ENCODE peak calls at places on chromosomes 7 and 10, in nine cellular contexts. U is C1 segment of cervical spinal cord; G is testis; L is IMR-90; W is GM03348; Y is T-helper 2 cell; E is stimulated activated CD8-positive, alpha-beta memory T cell treated with anti-CD3 and anti-CD28 coated beads, Interleukin-15, amount 100 ng/mL, for 24 hours; O is ecto neural progenitor cell; N is foreskin fibroblast. M is an unnamed sample.

GRCh38 chr7:56219017-56219416 is 102.8 kb upstream of the NUPR2 start:
- DNase-seq in U (no peak), N (no peak), Y (no peak), E (no peak), G (no peak), W (no peak), O (no peak), L (no peak), M (no peak)

GRCh38 chr7:102063736-102064135 is 222.9 kb upstream of the SH2B2 start:
- DNase-seq in Y (no peak), L (peak), W (peak), E (no peak), G (no peak), O (peak), N (no peak), U (no peak), M (peak)

GRCh38 chr10:43386549-43386948 is 15.1 kb downstream of the FXYD4 start:
- DNase-seq in U (no peak), W (no peak), G (no peak), N (no peak), L (no peak), E (no peak), Y (no peak), O (no peak), M (no peak)

GRCh38 chr10:43970747-43971146 is 322.1 kb upstream of the ZNF32 start:
- DNase-seq in W (no peak), Y (no peak), O (peak), N (no peak), G (no peak), U (no peak), L (no peak), E (no peak), M (no peak)

GRCh38 chr7:43639858-43640491 is 57.1 kb downstream of the STK17A start:
- DNase-seq in O (peak), W (peak), G (peak), L (peak), N (peak), U (no peak), E (no peak), Y (no peak), M (no peak)

GRCh38 chr7:127833641-127834040 is 181.6 kb downstream of the SND1 start:
- DNase-seq in G (no peak), N (peak), L (peak), E (no peak), O (no peak), W (no peak), Y (no peak), U (no peak), M (no peak)

GRCh38 chr7:29285451-29285807 is 90.9 kb downstream of the CHN2 start:
- DNase-seq in U (no peak), Y (no peak), N (peak), G (no peak), W (peak), E (no peak), O (no peak), L (peak), M (peak)

GRCh38 chr7:54544356-54545240 is 2.4 kb downstream of the VSTM2A start:
- DNase-seq in E (no peak), N (no peak), L (no peak), W (no peak), G (no peak), Y (no peak), U (no peak), O (no peak), M (no peak)

GRCh38 chr7:140966561-140967234 is 42.0 kb upstream of the BRAF start:
- DNase-seq in U (no peak), N (no peak), W (no peak), L (no peak), O (no peak), Y (no peak), G (no peak), E (no peak), M (no peak)

GRCh38 chr7:47465191-47465590 is 116.7 kb downstream of the TNS3 start:
- DNase-seq in O (no peak), U (no peak), L (peak), W (no peak), Y (no peak), N (no peak), G (peak), E (no peak), M (no peak)

GRCh38 chr10:124744688-124745055 is 494 bp upstream of the FAM53B start:
- DNase-seq in N (no peak), W (no peak), L (peak), G (no peak), U (no peak), Y (no peak), E (no peak), O (no peak), M (no peak)

GRCh38 chr10:515674-516073 is 173.8 kb downstream of the DIP2C start:
- DNase-seq in L (no peak), G (no peak), Y (no peak), E (no peak), U (no peak), W (no peak), O (no peak), N (no peak), M (no peak)

GRCh38 chr7:22356855-22357310 is at the start of gene RAPGEF5:
- DNase-seq in W (peak), L (no peak), O (peak), U (no peak), G (peak), N (peak), Y (no peak), E (no peak), M (peak)

GRCh38 chr10:10271639-10272192 is 746.0 kb upstream of the CELF2 start:
- DNase-seq in Y (no peak), E (no peak), U (no peak), O (no peak), G (no peak), L (no peak), W (no peak), N (no peak), M (no peak)

GRCh38 chr7:155820788-155821187 is 8.5 kb upstream of the SHH start:
- DNase-seq in U (no peak), Y (no peak), N (no peak), O (no peak), W (no peak), G (no peak), L (no peak), E (no peak), M (no peak)

GRCh38 chr7:56063500-56063881 is 595 bp upstream of the SUMF2 start:
- DNase-seq in Y (no peak), G (no peak), W (no peak), U (no peak), L (no peak), E (no peak), O (no peak), N (no peak), M (no peak)

GRCh38 chr7:33849004-33849403 is 56.3 kb upstream of the BMPER start:
- DNase-seq in L (peak), U (no peak), N (peak), E (no peak), Y (no peak), W (peak), G (no peak), O (no peak), M (no peak)

GRCh38 chr7:114534957-114535356 is 120.3 kb downstream of the FOXP2 start:
- DNase-seq in L (no peak), U (no peak), E (no peak), O (no peak), N (no peak), Y (no peak), G (no peak), W (no peak), M (no peak)

GRCh38 chr7:128838109-128838779 is 8.0 kb downstream of the FLNC start:
- DNase-seq in O (no peak), Y (no peak), L (no peak), N (no peak), W (no peak), E (no peak), U (no peak), G (no peak), M (no peak)

GRCh38 chr10:1101946-1102345 is 45.8 kb downstream of the WDR37 start:
- DNase-seq in U (no peak), L (no peak), G (no peak), N (no peak), Y (no peak), E (no peak), W (no peak), O (no peak), M (no peak)

GRCh38 chr7:142875456-142875855 is 10.1 kb downstream of the TRPV6 start:
- DNase-seq in Y (no peak), L (no peak), E (no peak), G (no peak), W (no peak), O (no peak), U (no peak), N (no peak), M (no peak)

M was measured in ACHN.